ENCODE peak calls at places on chromosomes 13 and 19, in four cellular contexts. One of them, this sample, is unnamed.

GRCh38 chr19:29524912-29525870 is 603 bp upstream of the VSTM2B start:
- DNase-seq in breast epithelium: no peak
- DNase-seq in GM10248: no peak
- DNase-seq in endothelial cell: peak
- DNase-seq in this sample: no peak

GRCh38 chr13:49443327-49443688 is 556 bp downstream of the CAB39L start:
- DNase-seq in breast epithelium: no peak
- DNase-seq in GM10248: peak
- DNase-seq in endothelial cell: no peak
- DNase-seq in this sample: peak

GRCh38 chr19:18170714-18171255 is 2.8 kb upstream of the IFI30 start:
- DNase-seq in breast epithelium: no peak
- DNase-seq in GM10248: peak
- DNase-seq in endothelial cell: no peak
- DNase-seq in this sample: peak

GRCh38 chr13:47420568-47420967 is 523.7 kb upstream of the HTR2A start:
- DNase-seq in breast epithelium: no peak
- DNase-seq in GM10248: no peak
- DNase-seq in endothelial cell: no peak
- DNase-seq in this sample: no peak

GRCh38 chr13:98856983-98857382 is 104.5 kb upstream of the SLC15A1 start:
- DNase-seq in breast epithelium: peak
- DNase-seq in GM10248: no peak
- DNase-seq in endothelial cell: no peak
- DNase-seq in this sample: no peak

GRCh38 chr19:15464394-15465385 is at the start of gene RASAL3:
- DNase-seq in breast epithelium: no peak
- DNase-seq in GM10248: peak
- DNase-seq in endothelial cell: no peak
- DNase-seq in this sample: peak

GRCh38 chr19:19527371-19527656 is 1.4 kb upstream of the YJEFN3 start:
- DNase-seq in breast epithelium: no peak
- DNase-seq in GM10248: no peak
- DNase-seq in endothelial cell: no peak
- DNase-seq in this sample: no peak

GRCh38 chr19:45442927-45443461 is 19.3 kb upstream of the ERCC1 start:
- DNase-seq in breast epithelium: peak
- DNase-seq in GM10248: no peak
- DNase-seq in endothelial cell: peak
- DNase-seq in this sample: peak

GRCh38 chr19:5036733-5037681 is 68.1 kb downstream of the KDM4B start:
- DNase-seq in breast epithelium: no peak
- DNase-seq in GM10248: no peak
- DNase-seq in endothelial cell: no peak
- DNase-seq in this sample: no peak

GRCh38 chr13:27088619-27089018 is 83.0 kb downstream of the USP12 start:
- DNase-seq in breast epithelium: no peak
- DNase-seq in GM10248: no peak
- DNase-seq in endothelial cell: no peak
- DNase-seq in this sample: no peak

GRCh38 chr19:53892981-53893325 is 11.0 kb downstream of the PRKCG start:
- DNase-seq in breast epithelium: no peak
- DNase-seq in GM10248: no peak
- DNase-seq in endothelial cell: no peak
- DNase-seq in this sample: no peak

GRCh38 chr13:66795636-66796035 is 434.5 kb downstream of the PCDH9 start:
- DNase-seq in breast epithelium: no peak
- DNase-seq in GM10248: no peak
- DNase-seq in endothelial cell: no peak
- DNase-seq in this sample: no peak

GRCh38 chr13:22789027-22789593 is 391.7 kb upstream of the SGCG start:
- DNase-seq in breast epithelium: no peak
- DNase-seq in GM10248: no peak
- DNase-seq in endothelial cell: no peak
- DNase-seq in this sample: no peak

GRCh38 chr13:109939838-109940237 is 153.5 kb upstream of the IRS2 start:
- DNase-seq in breast epithelium: no peak
- DNase-seq in GM10248: no peak
- DNase-seq in endothelial cell: no peak
- DNase-seq in this sample: no peak

GRCh38 chr19:18865106-18865972 is 30.6 kb downstream of the CERS1 start:
- DNase-seq in breast epithelium: no peak
- DNase-seq in GM10248: no peak
- DNase-seq in endothelial cell: no peak
- DNase-seq in this sample: no peak

GRCh38 chr19:5356428-5356827 is 15.8 kb upstream of the PTPRS start:
- DNase-seq in breast epithelium: no peak
- DNase-seq in GM10248: no peak
- DNase-seq in endothelial cell: no peak
- DNase-seq in this sample: no peak

GRCh38 chr13:27956576-27957300 is 12.4 kb downstream of the CDX2 start:
- DNase-seq in breast epithelium: no peak
- DNase-seq in GM10248: no peak
- DNase-seq in endothelial cell: no peak
- DNase-seq in this sample: no peak

GRCh38 chr13:106814389-106814903 is 246.5 kb upstream of the ARGLU1 start:
- DNase-seq in breast epithelium: no peak
- DNase-seq in GM10248: no peak
- DNase-seq in endothelial cell: no peak
- DNase-seq in this sample: no peak

GRCh38 chr19:48403606-48404005 is 10.1 kb downstream of the GRIN2D start:
- DNase-seq in breast epithelium: no peak
- DNase-seq in GM10248: peak
- DNase-seq in endothelial cell: no peak
- DNase-seq in this sample: peak

GRCh38 chr13:113945857-113946408 is 27.9 kb downstream of the C13orf46 start:
- DNase-seq in breast epithelium: no peak
- DNase-seq in GM10248: no peak
- DNase-seq in endothelial cell: no peak
- DNase-seq in this sample: no peak

GRCh38 chr13:95623141-95623540 is 21.4 kb downstream of the DZIP1 start:
- DNase-seq in breast epithelium: no peak
- DNase-seq in GM10248: no peak
- DNase-seq in endothelial cell: no peak
- DNase-seq in this sample: no peak

GRCh38 chr19:35310811-35311465 is 18.0 kb upstream of the CD22 start:
- DNase-seq in breast epithelium: no peak
- DNase-seq in GM10248: no peak
- DNase-seq in endothelial cell: no peak
- DNase-seq in this sample: no peak

GRCh38 chr13:113862766-113863510 is 938 bp downstream of the GAS6 start:
- DNase-seq in breast epithelium: peak
- DNase-seq in GM10248: peak
- DNase-seq in endothelial cell: peak
- DNase-seq in this sample: peak

GRCh38 chr19:43476606-43477005 is 11.2 kb upstream of the LYPD3 start:
- DNase-seq in breast epithelium: no peak
- DNase-seq in GM10248: no peak
- DNase-seq in endothelial cell: no peak
- DNase-seq in this sample: no peak

GRCh38 chr13:82749551-82749950 is 1132.7 kb downstream of the SLITRK1 start:
- DNase-seq in breast epithelium: no peak
- DNase-seq in GM10248: no peak
- DNase-seq in endothelial cell: no peak
- DNase-seq in this sample: no peak

GRCh38 chr19:45440873-45441654 is 17.3 kb upstream of the ERCC1 start:
- DNase-seq in breast epithelium: no peak
- DNase-seq in GM10248: no peak
- DNase-seq in endothelial cell: peak
- DNase-seq in this sample: no peak

GRCh38 chr13:95752677-95753076 is 75.7 kb downstream of the DNAJC3 start:
- DNase-seq in breast epithelium: no peak
- DNase-seq in GM10248: no peak
- DNase-seq in endothelial cell: no peak
- DNase-seq in this sample: no peak

GRCh38 chr13:105073041-105073440 is 1462.4 kb downstream of the EFNB2 start:
- DNase-seq in breast epithelium: no peak
- DNase-seq in GM10248: no peak
- DNase-seq in endothelial cell: no peak
- DNase-seq in this sample: no peak

GRCh38 chr19:6459356-6460098 is at the start of gene SLC25A23:
- DNase-seq in breast epithelium: peak
- DNase-seq in GM10248: peak
- DNase-seq in endothelial cell: peak
- DNase-seq in this sample: peak

GRCh38 chr19:19539738-19540703 is 2.0 kb downstream of the CILP2 start:
- DNase-seq in breast epithelium: no peak
- DNase-seq in GM10248: peak
- DNase-seq in endothelial cell: no peak
- DNase-seq in this sample: peak

GRCh38 chr13:30581582-30581981 is 36.1 kb upstream of the USPL1 start:
- DNase-seq in breast epithelium: no peak
- DNase-seq in GM10248: peak
- DNase-seq in endothelial cell: peak
- DNase-seq in this sample: peak
- TF ChIP-seq CTCF in breast epithelium: no peak
- TF ChIP-seq CTCF in GM10248: peak
- TF ChIP-seq CTCF in endothelial cell: no peak
- TF ChIP-seq CTCF in this sample: peak

GRCh38 chr19:40704491-40705361 is 12.0 kb downstream of the COQ8B start:
- DNase-seq in breast epithelium: no peak
- DNase-seq in GM10248: no peak
- DNase-seq in endothelial cell: no peak
- DNase-seq in this sample: no peak

GRCh38 chr19:40703029-40703755 is 12.7 kb upstream of the NUMBL start:
- DNase-seq in breast epithelium: no peak
- DNase-seq in GM10248: no peak
- DNase-seq in endothelial cell: no peak
- DNase-seq in this sample: no peak

GRCh38 chr19:40700083-40700482 is 9.6 kb upstream of the NUMBL start:
- DNase-seq in breast epithelium: no peak
- DNase-seq in GM10248: no peak
- DNase-seq in endothelial cell: no peak
- DNase-seq in this sample: no peak

GRCh38 chr19:40701758-40702157 is 11.3 kb upstream of the NUMBL start:
- DNase-seq in breast epithelium: no peak
- DNase-seq in GM10248: no peak
- DNase-seq in endothelial cell: no peak
- DNase-seq in this sample: no peak

DNA sequence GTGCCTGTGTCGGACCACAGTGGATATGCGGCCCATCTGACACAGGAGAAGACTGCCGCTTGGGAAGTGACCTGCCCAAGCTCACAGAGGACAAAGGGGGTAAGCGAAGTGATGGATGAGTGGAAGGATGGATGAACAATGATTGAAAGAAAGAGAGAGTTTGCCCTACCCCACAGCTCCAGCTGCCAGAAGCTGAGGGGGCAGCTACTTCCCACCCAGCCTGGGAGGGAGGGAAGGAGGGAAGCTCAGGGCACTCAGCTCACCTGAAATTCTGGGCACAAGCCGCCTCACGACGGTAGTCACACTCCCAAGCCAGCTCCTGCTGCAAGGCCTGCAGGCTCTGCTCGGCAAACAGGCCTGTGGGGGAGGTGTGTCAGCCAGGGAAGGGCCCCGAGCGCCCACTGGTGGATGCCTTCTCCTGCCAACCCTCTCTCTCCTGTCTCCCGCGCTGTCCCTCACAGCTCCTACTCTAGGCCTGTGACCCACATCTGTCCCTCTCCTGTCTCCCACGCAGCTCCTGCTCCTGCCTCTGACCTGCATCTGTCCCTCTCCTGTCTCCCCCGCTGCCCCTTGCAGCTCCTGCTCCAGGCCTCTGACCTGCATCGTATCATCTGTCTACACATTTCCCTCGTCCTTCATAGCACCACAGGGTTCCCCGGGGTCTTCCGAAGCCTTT is 12.0 kb upstream of the NUMBL start:
- DNase-seq in breast epithelium: no peak
- DNase-seq in GM10248: no peak
- DNase-seq in endothelial cell: peak
- DNase-seq in this sample: no peak
- TF ChIP-seq CTCF in breast epithelium: peak
- TF ChIP-seq CTCF in GM10248: no peak
- TF ChIP-seq CTCF in endothelial cell: peak
- TF ChIP-seq CTCF in this sample: no peak

GRCh38 chr19:52535831-52536800 is 8.6 kb downstream of the ZNF808 start:
- DNase-seq in breast epithelium: peak
- DNase-seq in GM10248: peak
- DNase-seq in endothelial cell: peak
- DNase-seq in this sample: peak
- TF ChIP-seq CTCF in breast epithelium: no peak
- TF ChIP-seq CTCF in GM10248: no peak
- TF ChIP-seq CTCF in endothelial cell: peak
- TF ChIP-seq CTCF in this sample: no peak

GRCh38 chr19:36916991-36917390 is 859 bp downstream of the ZNF568 start:
- DNase-seq in breast epithelium: no peak
- DNase-seq in GM10248: no peak
- DNase-seq in endothelial cell: no peak
- DNase-seq in this sample: no peak

GRCh38 chr19:36915992-36916830 is at the start of the genes ZNF568 and ZNF829:
- DNase-seq in breast epithelium: peak
- DNase-seq in GM10248: peak
- DNase-seq in endothelial cell: peak
- DNase-seq in this sample: peak

DNA sequence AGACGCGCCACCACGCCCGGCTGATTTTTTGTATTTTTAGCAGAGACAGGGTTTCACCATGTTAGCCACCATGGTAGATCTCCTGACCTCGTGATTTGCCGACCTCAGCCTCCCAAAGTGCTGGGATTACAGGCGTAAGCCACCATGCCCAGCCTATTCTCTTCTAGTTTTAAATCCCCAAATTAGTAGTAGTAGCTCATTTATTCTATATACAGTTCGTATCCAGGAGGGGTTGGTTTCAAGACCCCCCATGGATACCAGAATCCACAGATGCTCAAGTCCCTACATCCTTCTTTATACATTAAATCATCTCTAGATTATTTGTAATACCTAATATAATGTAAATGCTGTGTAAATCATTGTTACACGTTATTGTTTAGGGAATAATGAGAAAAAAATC is 2.0 kb downstream of the ZNF568 start:
- DNase-seq in breast epithelium: no peak
- DNase-seq in GM10248: no peak
- DNase-seq in endothelial cell: no peak
- DNase-seq in this sample: no peak
- TF ChIP-seq CTCF in breast epithelium: no peak
- TF ChIP-seq CTCF in GM10248: no peak
- TF ChIP-seq CTCF in endothelial cell: no peak
- TF ChIP-seq CTCF in this sample: no peak

GRCh38 chr13:74683411-74683810 is 549.2 kb upstream of the KLF12 start:
- DNase-seq in breast epithelium: no peak
- DNase-seq in GM10248: no peak
- DNase-seq in endothelial cell: peak
- DNase-seq in this sample: no peak
- TF ChIP-seq CTCF in breast epithelium: no peak
- TF ChIP-seq CTCF in GM10248: no peak
- TF ChIP-seq CTCF in endothelial cell: no peak
- TF ChIP-seq CTCF in this sample: peak

DNA sequence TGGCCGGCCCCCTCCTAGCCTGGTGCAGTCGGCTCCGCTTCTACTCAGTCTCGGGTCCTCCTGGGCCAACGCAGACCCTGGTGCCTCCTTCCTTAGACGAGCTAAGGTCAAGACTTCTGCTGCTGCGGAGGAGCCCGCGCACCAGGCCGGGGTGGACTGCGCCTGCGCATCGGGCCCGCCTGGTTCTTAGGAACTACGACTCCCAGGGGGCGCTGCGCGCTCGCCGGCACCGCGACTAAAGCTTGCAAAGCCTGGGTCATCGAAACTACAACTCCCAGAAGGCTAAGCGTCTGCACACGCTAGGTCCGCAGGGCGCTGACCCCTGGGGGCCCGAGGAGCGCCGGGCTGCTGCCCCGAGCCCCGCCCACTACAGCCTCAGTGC is at the start of gene ZNF835:
- DNase-seq in breast epithelium: peak
- DNase-seq in GM10248: peak
- DNase-seq in endothelial cell: no peak
- DNase-seq in this sample: peak
- TF ChIP-seq CTCF in breast epithelium: peak
- TF ChIP-seq CTCF in GM10248: no peak
- TF ChIP-seq CTCF in endothelial cell: no peak
- TF ChIP-seq CTCF in this sample: no peak

This sample was measured in GM13977.